ENCODE peak calls at places on chromosomes 2 and 18, in ten cellular contexts. One of them, this sample, is unnamed.

GRCh38 chr2:226618875-226619605 is 180.6 kb downstream of the IRS1 start:
- DNase-seq in IMR-90: peak; percentile 33
- DNase-seq in CD8-positive, alpha-beta T cell: no peak
- DNase-seq in Peyer's patch: no peak
- DNase-seq in heart left ventricle: no peak
- DNase-seq in tibial nerve: no peak
- DNase-seq in H1: no peak
- DNase-seq in upper lobe of left lung: no peak
- DNase-seq in left ventricle myocardium inferior: no peak
- DNase-seq in osteoblast: no peak
- DNase-seq in this sample: no peak

GRCh38 chr18:39935598-39935997 is 2019.4 kb upstream of the PIK3C3 start:
- DNase-seq in IMR-90: no peak
- DNase-seq in CD8-positive, alpha-beta T cell: no peak
- DNase-seq in Peyer's patch: no peak
- DNase-seq in heart left ventricle: no peak
- DNase-seq in tibial nerve: no peak
- DNase-seq in H1: no peak
- DNase-seq in upper lobe of left lung: no peak
- DNase-seq in left ventricle myocardium inferior: no peak
- DNase-seq in osteoblast: no peak
- DNase-seq in this sample: no peak

GRCh38 chr2:138752231-138752956 is 27.8 kb downstream of the NXPH2 start:
- DNase-seq in IMR-90: peak; percentile 0
- DNase-seq in CD8-positive, alpha-beta T cell: no peak
- DNase-seq in Peyer's patch: no peak
- DNase-seq in heart left ventricle: no peak
- DNase-seq in tibial nerve: no peak
- DNase-seq in H1: no peak
- DNase-seq in upper lobe of left lung: no peak
- DNase-seq in left ventricle myocardium inferior: no peak
- DNase-seq in osteoblast: no peak
- DNase-seq in this sample: no peak

GRCh38 chr2:162103443-162104009 is 29.5 kb upstream of the DPP4 start:
- DNase-seq in IMR-90: peak; percentile 29
- DNase-seq in CD8-positive, alpha-beta T cell: no peak
- DNase-seq in Peyer's patch: no peak
- DNase-seq in heart left ventricle: no peak
- DNase-seq in tibial nerve: no peak
- DNase-seq in H1: no peak
- DNase-seq in upper lobe of left lung: no peak
- DNase-seq in left ventricle myocardium inferior: no peak
- DNase-seq in osteoblast: no peak
- DNase-seq in this sample: no peak

GRCh38 chr2:9108210-9108967 is 98.2 kb upstream of the ASAP2 start:
- DNase-seq in IMR-90: peak; percentile 51
- DNase-seq in CD8-positive, alpha-beta T cell: no peak
- DNase-seq in Peyer's patch: no peak
- DNase-seq in heart left ventricle: no peak
- DNase-seq in tibial nerve: no peak
- DNase-seq in H1: no peak
- DNase-seq in upper lobe of left lung: peak; percentile 44
- DNase-seq in left ventricle myocardium inferior: no peak
- DNase-seq in osteoblast: no peak
- DNase-seq in this sample: no peak

GRCh38 chr2:20093263-20094141 is 42.1 kb upstream of the LAPTM4A start:
- DNase-seq in IMR-90: peak; percentile 82
- DNase-seq in CD8-positive, alpha-beta T cell: no peak
- DNase-seq in Peyer's patch: no peak
- DNase-seq in heart left ventricle: peak; percentile 80
- DNase-seq in tibial nerve: peak; percentile 77
- DNase-seq in H1: peak; percentile 34
- DNase-seq in upper lobe of left lung: no peak
- DNase-seq in left ventricle myocardium inferior: peak; percentile 61
- DNase-seq in osteoblast: peak; percentile 92
- DNase-seq in this sample: no peak

GRCh38 chr2:42795871-42796301 is 3.5 kb upstream of the HAAO start:
- DNase-seq in IMR-90: peak; percentile 84
- DNase-seq in CD8-positive, alpha-beta T cell: no peak
- DNase-seq in Peyer's patch: no peak
- DNase-seq in heart left ventricle: peak; percentile 65
- DNase-seq in tibial nerve: no peak
- DNase-seq in H1: no peak
- DNase-seq in upper lobe of left lung: no peak
- DNase-seq in left ventricle myocardium inferior: peak; percentile 38
- DNase-seq in osteoblast: peak; percentile 62
- DNase-seq in this sample: no peak

GRCh38 chr18:30903566-30903965 is 139.0 kb downstream of the DSC3 start:
- DNase-seq in IMR-90: no peak
- DNase-seq in CD8-positive, alpha-beta T cell: no peak
- DNase-seq in Peyer's patch: no peak
- DNase-seq in heart left ventricle: no peak
- DNase-seq in tibial nerve: no peak
- DNase-seq in H1: no peak
- DNase-seq in upper lobe of left lung: no peak
- DNase-seq in left ventricle myocardium inferior: no peak
- DNase-seq in osteoblast: no peak
- DNase-seq in this sample: no peak

GRCh38 chr2:231197741-231198290 is 615 bp upstream of the ARMC9 start:
- DNase-seq in IMR-90: no peak
- DNase-seq in CD8-positive, alpha-beta T cell: no peak
- DNase-seq in Peyer's patch: no peak
- DNase-seq in heart left ventricle: no peak
- DNase-seq in tibial nerve: no peak
- DNase-seq in H1: no peak
- DNase-seq in upper lobe of left lung: no peak
- DNase-seq in left ventricle myocardium inferior: no peak
- DNase-seq in osteoblast: peak; percentile 59
- DNase-seq in this sample: no peak
- H3K27ac ChIP-seq in IMR-90: peak overlapping the region; percentile 92
- H3K27ac ChIP-seq in CD8-positive, alpha-beta T cell: peak overlapping the region; percentile 56
- H3K27ac ChIP-seq in Peyer's patch: peak overlapping the region; percentile 77
- H3K27ac ChIP-seq in heart left ventricle: peak overlapping the region; percentile 4
- H3K27ac ChIP-seq in tibial nerve: peak overlapping the region; percentile 67
- H3K27ac ChIP-seq in H1: peak overlapping the region; percentile 62
- H3K27ac ChIP-seq in upper lobe of left lung: peak overlapping the region; percentile 48
- H3K27ac ChIP-seq in left ventricle myocardium inferior: peak overlapping the region; percentile 63
- H3K27ac ChIP-seq in osteoblast: peak overlapping the region; percentile 66
- H3K27ac ChIP-seq in this sample: peak overlapping the region; percentile 53

DNA sequence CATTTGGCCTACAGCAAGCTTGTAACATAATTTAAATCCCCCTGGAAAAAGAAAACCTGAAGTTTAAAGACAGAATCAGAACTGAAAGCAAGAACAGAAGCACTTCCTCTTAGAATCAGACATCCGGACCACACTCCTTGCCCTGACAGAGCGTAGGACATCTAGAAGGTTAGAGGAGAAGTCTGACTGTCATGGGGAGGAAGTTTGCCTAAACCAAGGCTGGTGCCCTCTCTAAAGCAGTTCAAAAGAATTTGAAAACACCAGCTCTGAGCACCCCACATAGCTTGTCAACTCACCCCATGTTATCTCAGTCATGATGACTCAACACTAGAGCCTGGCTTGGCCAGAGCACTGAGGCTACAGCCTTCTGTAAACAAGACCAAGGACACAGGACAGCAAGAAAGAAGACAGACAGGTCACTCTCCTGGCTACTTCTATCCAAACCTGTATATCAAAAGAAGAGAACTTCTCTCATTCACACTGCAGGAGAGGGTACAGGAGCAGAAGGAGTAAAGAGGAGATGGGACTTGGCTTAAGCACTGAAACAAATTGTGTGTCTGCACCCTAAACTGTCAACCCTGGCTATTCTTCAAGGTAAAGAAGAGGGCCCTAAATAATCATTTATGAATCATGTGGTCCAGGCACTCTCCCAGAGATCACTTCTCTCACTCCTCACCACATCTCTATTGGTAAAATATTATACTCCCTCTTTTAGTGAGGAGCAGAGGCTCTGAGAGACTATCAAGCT is 198.6 kb downstream of the MEMO1 start:
- DNase-seq in IMR-90: peak; percentile 17
- DNase-seq in CD8-positive, alpha-beta T cell: no peak
- DNase-seq in Peyer's patch: peak; percentile 35
- DNase-seq in heart left ventricle: no peak
- DNase-seq in tibial nerve: no peak
- DNase-seq in H1: no peak
- DNase-seq in upper lobe of left lung: no peak
- DNase-seq in left ventricle myocardium inferior: no peak
- DNase-seq in osteoblast: no peak
- DNase-seq in this sample: no peak
- TF ChIP-seq CTCF in IMR-90: no peak
- TF ChIP-seq CTCF in CD8-positive, alpha-beta T cell: no peak
- TF ChIP-seq CTCF in Peyer's patch: no peak
- TF ChIP-seq CTCF in heart left ventricle: no peak
- TF ChIP-seq CTCF in tibial nerve: no peak
- TF ChIP-seq CTCF in H1: no peak
- TF ChIP-seq CTCF in upper lobe of left lung: no peak
- TF ChIP-seq CTCF in left ventricle myocardium inferior: no peak
- TF ChIP-seq CTCF in osteoblast: no peak
- TF ChIP-seq CTCF in this sample: no peak

DNA sequence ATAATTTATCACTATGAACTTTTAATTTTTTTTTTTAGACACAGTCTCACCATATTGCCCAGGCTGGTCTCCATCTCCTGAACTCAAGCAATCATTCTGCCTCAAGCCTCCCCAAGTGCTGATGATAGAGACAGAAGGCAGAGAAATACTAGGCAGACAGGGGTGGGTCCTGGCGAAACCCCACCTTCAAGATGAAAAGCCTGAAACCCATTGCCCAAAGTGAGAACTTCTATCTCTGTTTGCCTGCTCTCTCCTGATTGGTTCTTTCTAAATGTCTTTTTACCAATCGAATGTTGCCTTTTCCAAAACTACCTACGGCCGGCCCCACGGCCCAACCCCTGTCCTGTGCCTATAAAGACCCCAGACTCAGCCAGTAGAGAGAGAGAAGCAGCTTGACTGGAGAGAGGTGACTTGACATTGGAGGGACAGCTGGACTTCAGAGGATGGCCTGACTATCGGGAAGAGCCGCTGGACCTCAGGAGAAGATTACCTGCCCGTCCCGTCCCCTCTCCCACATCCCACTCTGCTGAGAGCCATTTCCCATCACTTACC is 21.9 kb downstream of the PRKD3 start:
- DNase-seq in IMR-90: no peak
- DNase-seq in CD8-positive, alpha-beta T cell: no peak
- DNase-seq in Peyer's patch: no peak
- DNase-seq in heart left ventricle: no peak
- DNase-seq in tibial nerve: no peak
- DNase-seq in H1: no peak
- DNase-seq in upper lobe of left lung: no peak
- DNase-seq in left ventricle myocardium inferior: no peak
- DNase-seq in osteoblast: no peak
- DNase-seq in this sample: no peak
- H3K4me3 ChIP-seq in IMR-90: no peak overlapping the region
- H3K4me3 ChIP-seq in CD8-positive, alpha-beta T cell: no peak overlapping the region
- H3K4me3 ChIP-seq in Peyer's patch: no peak overlapping the region
- H3K4me3 ChIP-seq in heart left ventricle: no peak overlapping the region
- H3K4me3 ChIP-seq in tibial nerve: no peak overlapping the region
- H3K4me3 ChIP-seq in H1: no peak overlapping the region
- H3K4me3 ChIP-seq in upper lobe of left lung: no peak overlapping the region
- H3K4me3 ChIP-seq in left ventricle myocardium inferior: no peak overlapping the region
- H3K4me3 ChIP-seq in osteoblast: no peak overlapping the region
- H3K4me3 ChIP-seq in this sample: no peak overlapping the region

GRCh38 chr2:177721087-177721486 is 328.5 kb downstream of the AGPS start:
- DNase-seq in IMR-90: no peak
- DNase-seq in CD8-positive, alpha-beta T cell: no peak
- DNase-seq in Peyer's patch: no peak
- DNase-seq in heart left ventricle: no peak
- DNase-seq in tibial nerve: no peak
- DNase-seq in H1: no peak
- DNase-seq in upper lobe of left lung: no peak
- DNase-seq in left ventricle myocardium inferior: no peak
- DNase-seq in osteoblast: no peak
- DNase-seq in this sample: no peak
- H3K27ac ChIP-seq in IMR-90: no peak overlapping the region
- H3K27ac ChIP-seq in CD8-positive, alpha-beta T cell: no peak overlapping the region
- H3K27ac ChIP-seq in Peyer's patch: no peak overlapping the region
- H3K27ac ChIP-seq in heart left ventricle: no peak overlapping the region
- H3K27ac ChIP-seq in tibial nerve: no peak overlapping the region
- H3K27ac ChIP-seq in H1: no peak overlapping the region
- H3K27ac ChIP-seq in upper lobe of left lung: no peak overlapping the region
- H3K27ac ChIP-seq in left ventricle myocardium inferior: no peak overlapping the region
- H3K27ac ChIP-seq in osteoblast: no peak overlapping the region
- H3K27ac ChIP-seq in this sample: no peak overlapping the region

DNA sequence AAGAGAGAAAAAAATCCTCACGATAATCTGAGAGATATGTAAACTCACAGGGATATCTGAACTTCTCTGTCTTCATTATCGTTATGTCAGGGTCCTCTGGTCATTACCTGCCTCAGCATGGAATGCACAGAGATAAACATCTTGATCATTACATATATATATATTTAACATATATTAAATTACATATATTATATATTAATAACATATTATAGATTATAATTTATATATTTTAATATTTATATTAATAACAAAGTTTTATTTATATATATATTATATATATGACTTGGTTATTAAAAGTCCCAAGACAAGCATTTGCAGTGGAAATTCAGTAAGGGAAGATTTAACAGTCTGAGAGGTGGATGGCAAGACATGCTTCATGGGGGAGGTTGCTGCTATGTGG is 255.4 kb downstream of the RAD51AP2 start:
- DNase-seq in IMR-90: no peak
- DNase-seq in CD8-positive, alpha-beta T cell: no peak
- DNase-seq in Peyer's patch: no peak
- DNase-seq in heart left ventricle: no peak
- DNase-seq in tibial nerve: no peak
- DNase-seq in H1: no peak
- DNase-seq in upper lobe of left lung: no peak
- DNase-seq in left ventricle myocardium inferior: no peak
- DNase-seq in osteoblast: no peak
- DNase-seq in this sample: no peak
- TF ChIP-seq CTCF in IMR-90: no peak
- TF ChIP-seq CTCF in CD8-positive, alpha-beta T cell: no peak
- TF ChIP-seq CTCF in Peyer's patch: no peak
- TF ChIP-seq CTCF in heart left ventricle: no peak
- TF ChIP-seq CTCF in tibial nerve: no peak
- TF ChIP-seq CTCF in H1: no peak
- TF ChIP-seq CTCF in upper lobe of left lung: no peak
- TF ChIP-seq CTCF in left ventricle myocardium inferior: no peak
- TF ChIP-seq CTCF in osteoblast: no peak
- TF ChIP-seq CTCF in this sample: no peak

DNA sequence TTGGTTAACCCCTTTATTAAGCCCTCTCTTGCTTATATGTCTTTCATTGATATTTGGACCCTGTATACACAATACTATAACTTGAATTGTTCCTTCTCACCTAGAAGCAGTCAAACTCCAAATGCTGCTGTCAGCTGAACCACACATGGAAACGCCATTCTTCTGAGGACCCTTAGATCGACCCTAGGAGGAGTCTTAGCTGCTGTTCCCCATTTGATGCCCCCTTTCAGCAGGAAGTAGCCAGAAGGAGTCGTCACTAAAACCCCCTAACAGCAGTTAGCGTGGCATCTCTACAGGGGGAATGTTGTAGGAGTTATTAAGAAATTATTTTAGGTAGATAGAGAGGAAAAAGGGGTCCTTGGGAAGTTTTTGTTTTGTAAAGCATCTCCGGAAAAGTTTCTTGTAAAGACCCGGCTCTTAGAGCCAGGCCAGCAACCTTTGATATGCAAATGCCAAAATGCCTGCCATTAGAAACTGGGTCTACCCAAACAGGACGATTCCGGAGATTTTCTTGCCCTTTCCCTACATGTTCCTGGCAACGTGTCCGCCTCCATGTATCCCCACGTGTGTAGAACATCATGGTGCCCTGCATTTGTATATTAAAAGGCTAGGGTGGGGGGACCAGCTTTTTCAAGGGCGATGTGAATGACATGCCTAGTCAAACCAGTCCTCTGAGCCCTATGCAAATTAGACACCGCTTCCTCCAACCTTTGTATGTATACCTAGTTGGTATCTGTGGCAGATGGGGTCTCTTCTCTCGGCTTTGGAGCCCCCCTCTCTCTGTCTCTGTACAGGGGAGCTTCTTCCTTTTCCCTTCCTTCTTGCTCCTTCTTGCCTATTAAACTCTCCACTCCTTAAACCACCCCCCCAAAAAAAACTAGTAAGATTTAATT is 638.4 kb upstream of the POU3F3 start:
- DNase-seq in IMR-90: no peak
- DNase-seq in CD8-positive, alpha-beta T cell: no peak
- DNase-seq in Peyer's patch: no peak
- DNase-seq in heart left ventricle: no peak
- DNase-seq in tibial nerve: no peak
- DNase-seq in H1: no peak
- DNase-seq in upper lobe of left lung: no peak
- DNase-seq in left ventricle myocardium inferior: no peak
- DNase-seq in osteoblast: no peak
- DNase-seq in this sample: no peak
- H3K4me3 ChIP-seq in IMR-90: no peak overlapping the region
- H3K4me3 ChIP-seq in CD8-positive, alpha-beta T cell: no peak overlapping the region
- H3K4me3 ChIP-seq in Peyer's patch: no peak overlapping the region
- H3K4me3 ChIP-seq in heart left ventricle: no peak overlapping the region
- H3K4me3 ChIP-seq in tibial nerve: no peak overlapping the region
- H3K4me3 ChIP-seq in H1: peak overlapping the region; percentile 35
- H3K4me3 ChIP-seq in upper lobe of left lung: no peak overlapping the region
- H3K4me3 ChIP-seq in left ventricle myocardium inferior: no peak overlapping the region
- H3K4me3 ChIP-seq in osteoblast: no peak overlapping the region
- H3K4me3 ChIP-seq in this sample: no peak overlapping the region

This sample was measured in upper lobe of right lung.